ENCODE peak calls at places on chromosomes 5 and 9, in eight cellular contexts. D is activated T-cell treated with anti-CD3 and anti-CD28 coated beads, Interleukin-2, amount 50 U/mL, for 24 hours; I is skeletal muscle cell; S is neural crest cell; C is OCI-LY7; X is B cell; Z is fibroblast of the conjunctiva; E is globus pallidus. Q is an unnamed sample.

GRCh38 chr9:105694320-105694847 is at the start of gene TMEM38B:
- DNase-seq in D (peak), I (no peak), S (peak), C (peak), X (peak), Z (peak), E (peak), Q (peak)

GRCh38 chr9:20838218-20838617 is 154.2 kb downstream of the FOCAD start:
- DNase-seq in D (no peak), I (no peak), S (no peak), C (no peak), X (no peak), Z (no peak), E (no peak), Q (no peak)

GRCh38 chr9:83234541-83234940 is 171.6 kb upstream of the RASEF start:
- DNase-seq in D (no peak), I (no peak), S (no peak), C (no peak), X (no peak), Z (no peak), E (no peak), Q (no peak)

GRCh38 chr5:90954951-90955635 is 396.5 kb downstream of the ADGRV1 start:
- DNase-seq in D (no peak), I (no peak), S (no peak), C (no peak), X (no peak), Z (no peak), E (no peak), Q (no peak)

GRCh38 chr9:20989923-20990341 is 41.5 kb downstream of the HACD4 start:
- DNase-seq in D (no peak), I (no peak), S (no peak), C (no peak), X (no peak), Z (no peak), E (peak), Q (no peak)

GRCh38 chr9:108130896-108131295 is 641.3 kb upstream of the KLF4 start:
- DNase-seq in D (no peak), I (no peak), S (no peak), C (no peak), X (no peak), Z (no peak), E (no peak), Q (no peak)

GRCh38 chr9:34382054-34382453 is 5.4 kb upstream of the MYORG start:
- DNase-seq in D (no peak), I (no peak), S (no peak), C (no peak), X (no peak), Z (no peak), E (no peak), Q (no peak)

GRCh38 chr5:84290161-84290560 is 94.5 kb downstream of the EDIL3 start:
- DNase-seq in D (no peak), I (no peak), S (no peak), C (no peak), X (no peak), Z (no peak), E (no peak), Q (no peak)

GRCh38 chr5:81878333-81878732 is 93.5 kb upstream of the ATG10 start:
- DNase-seq in D (no peak), I (no peak), S (no peak), C (no peak), X (no peak), Z (no peak), E (no peak), Q (no peak)

GRCh38 chr5:27592231-27592630 is 553.8 kb upstream of the CDH9 start:
- DNase-seq in D (no peak), I (no peak), S (no peak), C (no peak), X (no peak), Z (no peak), E (no peak), Q (no peak)

GRCh38 chr5:176823869-176824412 is 13.6 kb downstream of the UNC5A start:
- DNase-seq in D (no peak), I (no peak), S (no peak), C (no peak), X (no peak), Z (no peak), E (no peak), Q (no peak)

GRCh38 chr5:16721151-16722102 is 104.6 kb upstream of the RETREG1 start:
- DNase-seq in D (no peak), I (no peak), S (no peak), C (no peak), X (no peak), Z (no peak), E (no peak), Q (no peak)

GRCh38 chr9:112872019-112872418 is 18.7 kb downstream of the SLC46A2 start:
- DNase-seq in D (no peak), I (no peak), S (no peak), C (peak), X (no peak), Z (no peak), E (no peak), Q (no peak)

GRCh38 chr5:22852807-22853670 is at the start of gene CDH12:
- DNase-seq in D (no peak), I (no peak), S (peak), C (no peak), X (peak), Z (no peak), E (no peak), Q (no peak)

GRCh38 chr9:134469041-134469875 is 143.0 kb downstream of the RXRA start:
- DNase-seq in D (no peak), I (no peak), S (no peak), C (no peak), X (no peak), Z (peak), E (no peak), Q (no peak)

GRCh38 chr9:116594552-116594951 is 92.6 kb upstream of the TRIM32 start:
- DNase-seq in D (no peak), I (peak), S (no peak), C (no peak), X (no peak), Z (peak), E (no peak), Q (peak)

GRCh38 chr5:133109655-133110483 is 58.1 kb downstream of the HSPA4 start:
- DNase-seq in D (no peak), I (no peak), S (no peak), C (no peak), X (no peak), Z (no peak), E (no peak), Q (no peak)

GRCh38 chr9:134434896-134435506 is 108.7 kb downstream of the RXRA start:
- DNase-seq in D (no peak), I (peak), S (no peak), C (no peak), X (no peak), Z (peak), E (peak), Q (peak)

GRCh38 chr9:18357321-18357720 is 116.6 kb upstream of the ADAMTSL1 start:
- DNase-seq in D (no peak), I (no peak), S (no peak), C (no peak), X (no peak), Z (no peak), E (no peak), Q (no peak)

GRCh38 chr5:141821430-141821925 is 56.7 kb downstream of the PCDH1 start:
- DNase-seq in D (no peak), I (peak), S (no peak), C (no peak), X (no peak), Z (peak), E (peak), Q (peak)

GRCh38 chr9:134365791-134366222 is 39.6 kb downstream of the RXRA start:
- DNase-seq in D (no peak), I (no peak), S (no peak), C (no peak), X (no peak), Z (peak), E (no peak), Q (no peak)

GRCh38 chr5:98349251-98349989 is 424.0 kb upstream of the RGMB start:
- DNase-seq in D (no peak), I (peak), S (no peak), C (peak), X (no peak), Z (no peak), E (no peak), Q (peak)

GRCh38 chr5:158139161-158139560 is 280.2 kb upstream of the CLINT1 start:
- DNase-seq in D (no peak), I (peak), S (no peak), C (no peak), X (no peak), Z (no peak), E (no peak), Q (no peak)

GRCh38 chr9:109232449-109232848 is 65.4 kb upstream of the FRRS1L start:
- DNase-seq in D (no peak), I (peak), S (no peak), C (no peak), X (no peak), Z (no peak), E (no peak), Q (no peak)

GRCh38 chr9:108271646-108272349 is 584.0 kb downstream of the ACTL7B start:
- DNase-seq in D (no peak), I (peak), S (no peak), C (no peak), X (no peak), Z (peak), E (no peak), Q (peak)

GRCh38 chr5:81948349-81948748 is 23.5 kb upstream of the ATG10 start:
- DNase-seq in D (no peak), I (peak), S (no peak), C (no peak), X (no peak), Z (no peak), E (no peak), Q (no peak)

GRCh38 chr9:106945727-106946690 is 83.0 kb downstream of the ZNF462 start:
- DNase-seq in D (no peak), I (peak), S (no peak), C (no peak), X (no peak), Z (peak), E (no peak), Q (peak)

GRCh38 chr9:97431549-97432143 is 19.8 kb downstream of the TDRD7 start:
- DNase-seq in D (no peak), I (no peak), S (no peak), C (no peak), X (no peak), Z (no peak), E (no peak), Q (no peak)

GRCh38 chr5:157710431-157710830 is 20.8 kb upstream of the THG1L start:
- DNase-seq in D (no peak), I (no peak), S (no peak), C (no peak), X (no peak), Z (no peak), E (no peak), Q (no peak)

Q was measured in amniotic stem cell.